ENCODE peak calls at places on chromosomes 4 and X, in four cellular contexts. B is pancreas, T is right cardiac atrium, H is transverse colon. O is an unnamed sample.

GRCh38 chr4:164821711-164822110 is 55.3 kb upstream of the APELA start:
- DNase-seq in B (no peak), T (no peak), H (no peak), O (no peak)

GRCh38 chrX:110320588-110320987 is 2.7 kb upstream of the AMMECR1 start:
- DNase-seq in H (no peak), B (no peak), T (no peak), O (no peak)

GRCh38 chr4:26412381-26413372 is 77.6 kb downstream of the CCKAR start:
- DNase-seq in H (peak; percentile 24), B (no peak), T (peak; percentile 80), O (peak; percentile 47)

GRCh38 chrX:74338852-74339251 is 34.9 kb downstream of the ZCCHC13 start:
- DNase-seq in B (no peak), T (no peak), H (no peak), O (no peak)

GRCh38 chrX:15816886-15817285 is 26.6 kb downstream of the ZRSR2 start:
- DNase-seq in H (no peak), B (no peak), T (no peak), O (no peak)

GRCh38 chrX:2614911-2615310 is 76.2 kb upstream of the CD99 start:
- DNase-seq in H (no peak), B (no peak), T (no peak), O (no peak)

GRCh38 chr4:151653548-151653918 is 107.3 kb downstream of the GATB start:
- DNase-seq in H (no peak), B (no peak), T (no peak), O (no peak)

GRCh38 chr4:27916432-27917184 is 1056.0 kb downstream of the STIM2 start:
- DNase-seq in B (no peak), T (peak; percentile 16), H (no peak), O (no peak)

GRCh38 chr4:80208606-80209005 is 11.3 kb downstream of the PRDM8 start:
- DNase-seq in H (no peak), B (no peak), T (peak; percentile 10), O (no peak)

GRCh38 chr4:20391224-20391623 is 139.5 kb downstream of the SLIT2 start:
- DNase-seq in B (no peak), H (no peak), T (no peak), O (no peak)
- H3K27ac ChIP-seq in B (no peak overlapping the region), H (no peak overlapping the region), T (no peak overlapping the region), O (no peak overlapping the region)

DNA sequence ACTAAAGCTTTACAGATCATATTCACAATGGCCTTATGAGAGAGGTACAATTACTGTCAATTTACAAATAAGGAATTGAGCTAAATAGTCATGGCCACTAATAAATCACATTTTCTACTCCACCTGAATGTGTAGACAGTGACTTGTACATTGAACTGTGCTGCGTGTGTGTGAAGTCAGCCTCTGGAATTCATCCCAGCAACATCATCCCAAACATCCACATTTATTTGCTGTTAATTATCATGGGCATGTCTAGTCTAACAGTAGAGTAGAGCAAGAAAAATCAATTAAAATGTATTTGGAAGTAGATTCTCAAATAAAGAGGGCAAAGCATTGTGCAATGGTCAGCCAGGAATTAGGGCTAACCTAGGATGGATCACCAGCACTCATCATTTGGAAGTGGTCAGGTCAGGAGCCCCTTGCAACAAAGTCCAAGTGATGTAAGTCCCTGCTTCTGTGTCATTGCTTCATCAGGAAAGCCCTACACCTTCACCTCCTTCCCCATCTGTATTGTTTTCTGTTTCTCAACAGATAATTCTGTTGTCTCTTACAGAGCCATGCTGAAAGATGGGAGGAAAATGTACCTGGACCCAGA is 4.8 kb upstream of the PF4V1 start:
- DNase-seq in H (no peak), T (no peak), B (no peak), O (no peak)
- H3K27ac ChIP-seq in H (no peak overlapping the region), T (no peak overlapping the region), B (no peak overlapping the region), O (no peak overlapping the region)

GRCh38 chr4:37825943-37826281 is 574 bp upstream of the PGM2 start:
- DNase-seq in T (no peak), H (peak; percentile 18), B (no peak), O (no peak)
- H3K27ac ChIP-seq in T (peak overlapping the region; percentile 46), H (peak overlapping the region; percentile 85), B (peak overlapping the region; percentile 80), O (peak overlapping the region; percentile 90)

DNA sequence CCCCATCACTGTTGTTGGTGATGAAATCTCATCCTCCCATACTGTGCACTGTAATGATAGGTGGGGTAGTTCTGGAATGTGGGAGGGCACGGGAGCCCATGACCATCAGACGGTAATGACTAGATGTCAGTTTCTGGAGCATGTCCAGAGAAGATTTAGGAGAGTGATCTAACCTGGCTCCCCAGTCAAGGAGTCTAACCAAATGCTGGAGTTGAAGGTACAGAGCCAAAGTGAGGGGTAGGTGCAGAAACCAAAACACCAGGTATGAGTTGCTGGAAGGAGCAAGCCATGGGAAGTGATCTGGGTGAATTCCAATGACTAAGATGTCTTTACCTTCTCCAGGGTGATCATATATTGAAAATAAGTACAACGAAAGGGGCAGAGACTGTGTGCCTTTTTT is 296.9 kb downstream of the INPP4B start:
- DNase-seq in H (no peak), B (no peak), T (no peak), O (no peak)
- H3K27ac ChIP-seq in H (peak overlapping the region; percentile 72), B (peak overlapping the region; percentile 60), T (no peak overlapping the region), O (no peak overlapping the region)

GRCh38 chr4:87132035-87132434 is 88.4 kb downstream of the KLHL8 start:
- DNase-seq in H (no peak), B (no peak), T (no peak), O (no peak)
- H3K27ac ChIP-seq in H (no peak overlapping the region), B (no peak overlapping the region), T (no peak overlapping the region), O (no peak overlapping the region)

DNA sequence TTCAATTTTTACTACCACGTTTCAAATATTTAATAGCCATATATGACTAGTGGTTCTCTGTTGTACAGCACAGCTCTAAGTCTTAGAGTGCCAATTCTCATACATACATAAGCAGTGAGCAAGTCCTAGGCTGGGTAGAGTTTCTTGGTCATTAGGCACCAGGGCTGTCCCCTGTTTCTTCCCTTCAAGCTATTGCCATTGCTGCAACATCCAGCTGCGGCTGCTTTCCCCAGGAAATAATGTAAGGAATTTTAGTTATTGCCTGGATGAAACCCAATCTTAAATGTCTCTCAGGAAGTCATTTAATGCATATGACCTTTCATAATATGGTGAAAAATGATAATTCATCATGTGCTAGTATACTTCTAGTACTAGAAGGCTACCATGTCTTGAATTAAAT is 74.1 kb upstream of the PPP3CA start:
- DNase-seq in H (no peak), B (no peak), T (no peak), O (no peak)
- H3K27ac ChIP-seq in H (no peak overlapping the region), B (no peak overlapping the region), T (no peak overlapping the region), O (no peak overlapping the region)

O was measured in lower lobe of right lung.